ENCODE peak calls at places on chromosomes 2 and 18, in ten cellular contexts. S is upper lobe of right lung; A is adrenal gland; I is tibial artery; T is CD8-positive, alpha-beta T cell; J is WERI-Rb-1; U is foreskin keratinocyte; G is cardiac muscle cell; H is astrocyte; M is kidney epithelial cell. L is an unnamed sample. For H3K27me3, the result is how much of the 10 kb centered on the place peaks cover.

GRCh38 chr18:63578357-63578958 is 8.7 kb upstream of the SERPINB13 start:
- DNase-seq in M (no peak), G (peak), T (no peak), H (no peak), J (peak), U (peak), I (no peak), S (no peak), A (no peak), L (peak)

GRCh38 chr18:73023975-73024374 is 156.2 kb upstream of the NETO1 start:
- DNase-seq in J (no peak), G (no peak), T (no peak), I (no peak), H (no peak), S (no peak), A (no peak), M (no peak), U (no peak), L (no peak)

GRCh38 chr2:159895258-159896209 is 97.5 kb upstream of the CD302 start:
- DNase-seq in S (no peak), U (no peak), M (no peak), J (no peak), T (no peak), G (peak), I (no peak), H (peak), A (no peak), L (no peak)

GRCh38 chr2:234751275-234751938 is 200.4 kb upstream of the SH3BP4 start:
- DNase-seq in M (no peak), G (no peak), J (peak), H (no peak), A (no peak), T (no peak), I (no peak), U (no peak), S (no peak), L (no peak)

GRCh38 chr18:36157441-36157840 is 27.7 kb downstream of the ELP2 start:
- DNase-seq in H (peak), M (no peak), S (no peak), J (no peak), I (no peak), T (no peak), G (no peak), U (no peak), A (no peak), L (no peak)

GRCh38 chr2:222774941-222775340 is 85.9 kb upstream of the ACSL3 start:
- DNase-seq in M (no peak), U (peak), S (no peak), J (no peak), H (no peak), T (no peak), I (no peak), A (no peak), G (no peak), L (no peak)

GRCh38 chr2:120791961-120792295 is 56.3 kb downstream of the GLI2 start:
- DNase-seq in T (no peak), I (no peak), A (peak), G (no peak), H (peak), S (no peak), M (peak), U (peak), J (no peak), L (no peak)

GRCh38 chr2:205763708-205764501 is 81.6 kb downstream of the NRP2 start:
- DNase-seq in U (peak), G (peak), A (peak), I (peak), S (peak), M (no peak), J (no peak), T (no peak), H (peak), L (peak)

GRCh38 chr2:30048636-30049175 is 98.1 kb upstream of the YPEL5 start:
- DNase-seq in S (no peak), I (no peak), H (no peak), J (no peak), M (no peak), G (no peak), A (no peak), U (no peak), T (no peak), L (no peak)

GRCh38 chr18:24168496-24168895 is 29.6 kb downstream of the CABYR start:
- DNase-seq in A (no peak), G (no peak), M (no peak), U (no peak), I (no peak), S (no peak), J (no peak), T (no peak), H (no peak), L (no peak)

GRCh38 chr2:230896346-230897115 is 28.5 kb downstream of the GPR55 start:
- DNase-seq in H (no peak), U (no peak), M (no peak), S (no peak), A (peak), J (no peak), G (no peak), T (no peak), I (peak), L (no peak)

GRCh38 chr2:145199052-145199451 is 679.1 kb upstream of the ZEB2 start:
- DNase-seq in G (peak), S (no peak), H (no peak), T (no peak), M (peak), J (no peak), I (no peak), A (no peak), U (no peak), L (no peak)

GRCh38 chr2:234060236-234060635 is 9.7 kb downstream of the SPP2 start:
- DNase-seq in U (no peak), S (no peak), H (no peak), I (no peak), A (no peak), G (no peak), M (no peak), J (no peak), T (no peak), L (no peak)

GRCh38 chr18:40412410-40412809 is 1542.6 kb upstream of the PIK3C3 start:
- DNase-seq in J (no peak), S (no peak), M (no peak), H (no peak), G (no peak), I (no peak), U (no peak), A (no peak), T (no peak), L (no peak)

GRCh38 chr2:3282056-3282998 is 95.3 kb downstream of the EIPR1 start:
- DNase-seq in U (no peak), M (peak), H (peak), S (no peak), J (no peak), A (peak), I (no peak), T (no peak), G (peak), L (no peak)

GRCh38 chr2:9666306-9666705 is 35.5 kb upstream of the YWHAQ start:
- DNase-seq in S (no peak), G (no peak), J (no peak), M (no peak), U (no peak), I (no peak), H (no peak), T (no peak), A (no peak), L (no peak)

GRCh38 chr2:123659120-123659519 is 366.0 kb upstream of the CNTNAP5 start:
- DNase-seq in H (no peak), U (no peak), G (no peak), S (no peak), T (no peak), I (no peak), M (no peak), A (no peak), J (no peak), L (no peak)

GRCh38 chr2:235048549-235048948 is 96.7 kb downstream of the SH3BP4 start:
- DNase-seq in H (no peak), G (no peak), U (no peak), J (no peak), S (no peak), I (peak), T (no peak), A (peak), M (no peak), L (no peak)

GRCh38 chr2:27870724-27871123 is 19.5 kb downstream of the RBKS start:
- DNase-seq in H (no peak), I (no peak), A (no peak), U (peak), S (no peak), M (no peak), T (no peak), G (no peak), J (no peak), L (no peak)

GRCh38 chr18:80148316-80149199 is 39.5 kb downstream of the ADNP2 start:
- DNase-seq in I (no peak), T (no peak), J (no peak), S (peak), H (peak), A (no peak), U (no peak), M (no peak), G (no peak), L (no peak)

GRCh38 chr2:190911813-190912212 is 31.2 kb downstream of the GLS start:
- DNase-seq in S (no peak), U (peak), A (no peak), M (no peak), J (no peak), H (peak), T (no peak), G (no peak), I (no peak), L (no peak)

GRCh38 chr2:8391584-8391983 is 290.3 kb upstream of the ID2 start:
- DNase-seq in T (no peak), U (no peak), M (no peak), G (no peak), S (no peak), I (no peak), J (no peak), H (no peak), A (peak), L (no peak)

GRCh38 chr2:152609174-152609573 is 108.1 kb downstream of the PRPF40A start:
- DNase-seq in G (no peak), T (no peak), S (no peak), A (no peak), U (no peak), H (no peak), M (no peak), I (no peak), J (no peak), L (no peak)

GRCh38 chr2:234427081-234428058 is 69.5 kb downstream of the ARL4C start:
- DNase-seq in J (no peak), M (peak), S (no peak), U (peak), I (no peak), H (peak), A (no peak), G (peak), T (no peak), L (peak)

DNA sequence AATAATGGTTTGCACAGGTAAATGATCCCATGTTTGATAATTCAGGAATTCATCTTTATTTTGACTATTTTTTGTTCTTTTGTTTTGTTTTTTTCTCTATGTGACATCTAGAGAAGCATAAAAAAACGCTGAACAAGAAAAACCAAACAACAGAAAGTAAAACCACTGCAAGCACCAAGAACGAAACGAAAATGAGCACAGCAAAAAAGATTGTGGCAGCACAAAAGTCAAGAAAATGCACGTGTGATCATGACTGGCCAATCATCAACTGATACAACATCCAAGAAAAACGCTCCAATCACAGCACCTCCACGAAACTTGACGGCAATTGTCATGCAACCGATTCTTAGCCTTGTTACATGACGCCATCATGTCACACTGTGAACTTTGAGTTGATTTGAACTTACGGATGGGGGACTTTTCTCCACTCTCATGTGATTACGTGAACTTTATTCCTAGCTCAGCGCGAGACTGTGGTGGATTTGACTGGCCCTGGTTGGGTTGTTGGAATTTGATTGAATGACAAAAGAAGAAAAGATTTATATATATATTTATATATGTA is 318.7 kb downstream of the CELF4 start:
- DNase-seq in T (no peak), A (no peak), H (no peak), J (no peak), S (no peak), U (no peak), G (no peak), M (no peak), I (no peak), L (no peak)
- H3K27me3 ChIP-seq in T (under half), A (under half), H (under half), J (under half), S (under half), U (under half), G (under half), M (under half), I (under half), L (under half)

GRCh38 chr2:86235196-86235980 is 36.1 kb downstream of the MRPL35 start:
- DNase-seq in T (no peak), A (no peak), J (no peak), I (no peak), S (no peak), U (no peak), G (no peak), H (no peak), M (no peak), L (no peak)
- H3K27me3 ChIP-seq in T (under half), A (under half), J (under half), I (under half), S (under half), U (under half), G (under half), H (under half), M (under half), L (under half)

GRCh38 chr2:18987592-18988073 is 370.8 kb downstream of the OSR1 start:
- DNase-seq in A (peak), T (no peak), H (peak), I (peak), S (no peak), J (no peak), U (peak), G (peak), M (no peak), L (no peak)
- H3K27me3 ChIP-seq in A (under half), T (under half), H (under half), I (under half), S (under half), J (half or more), U (under half), G (under half), M (under half), L (under half)

GRCh38 chr2:176114120-176114929 is 2.3 kb upstream of the HOXD10 start:
- DNase-seq in J (no peak), G (no peak), T (no peak), H (no peak), U (no peak), I (no peak), M (no peak), S (no peak), A (no peak), L (no peak)
- H3K27me3 ChIP-seq in J (half or more), G (half or more), T (half or more), H (half or more), U (half or more), I (half or more), M (under half), S (half or more), A (half or more), L (half or more)

GRCh38 chr2:11679491-11680130 is 9.6 kb upstream of the NTSR2 start:
- DNase-seq in J (peak), M (no peak), T (no peak), H (no peak), I (peak), A (peak), G (no peak), U (no peak), S (no peak), L (no peak)

GRCh38 chr2:11676640-11677039 is 6.6 kb upstream of the NTSR2 start:
- DNase-seq in G (no peak), S (peak), M (no peak), H (no peak), T (no peak), A (no peak), U (no peak), J (peak), I (no peak), L (no peak)

GRCh38 chr2:11679016-11679415 is 9.0 kb upstream of the NTSR2 start:
- DNase-seq in G (no peak), H (no peak), I (peak), S (peak), J (peak), A (peak), T (no peak), U (no peak), M (no peak), L (no peak)

GRCh38 chr2:11677146-11678055 is 7.4 kb upstream of the NTSR2 start:
- DNase-seq in H (no peak), S (peak), J (peak), M (no peak), U (no peak), T (no peak), G (peak), I (peak), A (no peak), L (no peak)

DNA sequence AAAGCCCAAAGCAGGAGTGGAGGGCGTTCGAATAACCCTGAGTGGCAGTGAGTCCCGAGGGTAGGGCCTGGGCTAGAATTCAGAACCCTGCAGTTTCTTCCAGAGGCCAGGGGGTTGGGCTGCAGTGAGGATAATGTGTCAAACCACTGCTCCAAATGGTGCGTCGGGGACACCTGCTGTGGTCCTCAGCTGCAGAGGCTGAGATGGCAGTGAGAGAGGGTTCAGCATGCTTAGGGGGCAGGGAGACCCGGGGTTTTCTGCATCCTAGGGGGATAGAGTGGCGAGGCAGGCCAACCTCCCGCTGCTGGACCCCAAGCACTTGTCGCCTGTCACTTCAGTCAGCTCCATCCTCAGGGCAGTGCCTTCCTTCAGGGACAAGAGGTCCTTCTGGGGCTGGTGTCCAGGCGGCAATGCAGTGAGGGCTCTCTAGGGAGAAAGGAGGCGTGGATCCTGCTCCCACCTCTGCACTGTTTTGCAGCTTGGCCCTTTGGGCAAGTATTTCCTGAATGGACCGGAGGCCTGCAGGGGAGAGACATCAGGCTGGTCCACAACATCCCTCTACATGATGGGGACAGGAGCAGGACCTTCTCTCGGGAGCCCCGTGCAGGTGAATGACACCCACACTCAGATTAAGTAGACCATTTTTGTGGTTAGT is 8.4 kb upstream of the NTSR2 start:
- DNase-seq in T (no peak), M (no peak), G (no peak), U (no peak), S (peak), I (peak), A (peak), J (peak), H (no peak), L (no peak)
- H3K27me3 ChIP-seq in T (under half), M (under half), G (under half), U (half or more), S (under half), I (half or more), A (under half), J (under half), H (under half), L (under half)

DNA sequence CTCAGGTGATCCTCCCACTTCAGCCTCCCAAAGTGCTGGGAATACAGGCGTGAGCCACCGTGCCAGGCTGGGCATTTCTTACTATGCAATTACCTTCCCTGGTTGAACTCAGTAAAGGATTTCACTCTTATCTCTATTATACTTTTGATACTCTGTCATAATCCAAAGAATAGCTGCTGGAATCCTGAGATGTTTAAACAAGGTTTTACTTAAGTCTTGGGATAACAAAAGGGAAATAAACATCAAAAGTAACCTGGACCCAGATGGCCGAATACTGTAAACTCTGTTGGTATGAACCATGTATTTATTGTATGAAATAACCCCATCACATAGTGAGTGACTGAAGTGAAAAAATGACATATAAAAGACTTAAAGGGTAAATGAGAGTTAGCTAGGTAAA is 11.9 kb upstream of the DLX2 start:
- DNase-seq in U (no peak), G (no peak), M (no peak), T (no peak), S (no peak), A (no peak), I (no peak), H (no peak), J (no peak), L (no peak)
- H3K27me3 ChIP-seq in U (under half), G (under half), M (under half), T (under half), S (under half), A (under half), I (under half), H (under half), J (under half), L (under half)

DNA sequence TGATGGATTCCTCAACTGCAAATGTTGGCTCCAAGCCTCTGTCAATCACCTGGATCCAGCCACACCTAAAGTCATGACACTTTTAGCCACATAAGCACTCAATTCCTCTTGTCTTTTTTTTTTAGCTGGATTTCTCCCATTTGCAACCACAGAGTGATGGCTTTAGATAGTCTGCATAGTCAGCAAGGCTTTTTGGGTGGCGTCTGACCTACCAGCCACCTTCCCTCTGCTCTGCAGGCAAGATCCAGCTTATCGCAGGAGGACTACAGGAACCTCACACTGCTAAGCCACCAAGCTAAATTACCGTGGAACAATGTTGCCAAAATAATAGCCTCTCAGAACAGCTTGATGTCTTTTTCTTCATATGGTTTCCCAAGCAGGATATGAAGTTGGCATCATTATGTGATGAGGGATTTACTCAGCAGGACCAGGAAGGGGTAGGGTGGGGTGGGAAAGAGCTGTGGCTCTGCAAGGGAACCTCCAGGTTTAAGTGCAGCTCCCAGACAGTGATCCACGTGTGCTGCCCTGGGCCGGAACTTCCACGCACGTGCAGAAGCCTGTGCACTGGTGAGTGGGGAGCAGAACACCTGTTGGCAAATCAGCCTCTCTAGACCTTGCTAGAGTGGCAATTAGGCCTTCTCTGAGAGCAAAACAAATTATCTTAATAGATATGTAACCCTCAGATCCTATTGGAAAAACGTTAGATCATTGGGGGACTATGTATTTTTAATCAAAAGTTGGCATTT is 170.6 kb upstream of the NCK2 start:
- DNase-seq in S (no peak), I (no peak), M (no peak), G (no peak), T (no peak), A (no peak), J (no peak), U (no peak), H (no peak), L (no peak)
- H3K27me3 ChIP-seq in S (under half), I (under half), M (under half), G (under half), T (under half), A (under half), J (under half), U (under half), H (under half), L (under half)